ENCODE peak calls at places on chromosomes 7 and 10, in five cellular contexts. R is PC-3, D is cardiac fibroblast, P is progenitor cell of endocrine pancreas, T is fibroblast of villous mesenchyme. J is an unnamed sample.

GRCh38 chr10:126551197-126551596 is 119.3 kb downstream of the C10orf90 start:
- DNase-seq in D (no peak), T (no peak), R (no peak), P (no peak), J (no peak)

GRCh38 chr10:29160110-29160669 is 128.7 kb upstream of the LYZL1 start:
- DNase-seq in P (no peak), D (peak; percentile 58), R (peak; percentile 84), T (peak; percentile 84), J (no peak)

GRCh38 chr10:34194259-34194658 is 620.8 kb downstream of the PARD3 start:
- DNase-seq in P (no peak), R (no peak), D (peak; percentile 43), T (peak; percentile 96), J (no peak)

GRCh38 chr7:148050492-148051158 is 539.9 kb upstream of the C7orf33 start:
- DNase-seq in P (no peak), D (no peak), R (peak; percentile 25), T (no peak), J (no peak)

GRCh38 chr7:140677496-140677895 is 4.8 kb downstream of the ADCK2 start:
- DNase-seq in D (no peak), R (no peak), T (no peak), P (no peak), J (peak; percentile 4)

GRCh38 chr7:93601363-93601762 is 26.8 kb upstream of the CALCR start:
- DNase-seq in P (no peak), T (no peak), D (no peak), R (peak; percentile 19), J (no peak)

GRCh38 chr7:137535579-137535978 is 192.0 kb upstream of the PTN start:
- DNase-seq in R (no peak), T (no peak), D (no peak), P (no peak), J (no peak)

GRCh38 chr7:27745064-27745583 is 5.2 kb downstream of the TAX1BP1 start:
- DNase-seq in P (no peak), D (peak; percentile 89), R (peak; percentile 79), T (peak; percentile 76), J (no peak)

GRCh38 chr10:87862644-87863101 is 660 bp downstream of the KLLN start:
- DNase-seq in R (peak; percentile 34), D (no peak), P (no peak), T (no peak), J (no peak)

GRCh38 chr7:55212838-55213237 is 152.3 kb upstream of the LANCL2 start:
- DNase-seq in P (no peak), D (no peak), R (no peak), T (no peak), J (no peak)

GRCh38 chr7:109984726-109985125 is 1106.2 kb upstream of the LRRN3 start:
- DNase-seq in R (peak; percentile 26), D (no peak), T (no peak), P (no peak), J (no peak)

GRCh38 chr10:19168584-19168983 is 120.0 kb downstream of the MALRD1 start:
- DNase-seq in T (no peak), D (no peak), R (no peak), P (no peak), J (no peak)

GRCh38 chr7:26690135-26690534 is 174.3 kb downstream of the SKAP2 start:
- DNase-seq in R (no peak), D (no peak), T (no peak), P (no peak), J (no peak)

GRCh38 chr10:12916587-12916986 is 84.9 kb downstream of the CCDC3 start:
- DNase-seq in D (no peak), T (no peak), R (no peak), P (no peak), J (no peak)

GRCh38 chr7:75866129-75866496 is 12.7 kb upstream of the RHBDD2 start:
- DNase-seq in D (peak; percentile 41), T (peak; percentile 65), P (no peak), R (no peak), J (no peak)

GRCh38 chr7:107277331-107277730 is 108.5 kb downstream of the HBP1 start:
- DNase-seq in D (no peak), P (no peak), T (no peak), R (no peak), J (no peak)

GRCh38 chr10:9615179-9615578 is 1402.5 kb upstream of the CELF2 start:
- DNase-seq in R (no peak), D (no peak), P (no peak), T (no peak), J (no peak)

GRCh38 chr10:93819520-93819919 is 61.8 kb downstream of the LGI1 start:
- DNase-seq in P (no peak), T (no peak), D (no peak), R (no peak), J (no peak)

GRCh38 chr7:96675548-96675947 is 34.1 kb downstream of the SEM1 start:
- DNase-seq in D (peak; percentile 6), P (no peak), T (no peak), R (peak; percentile 8), J (no peak)

GRCh38 chr7:96676901-96677300 is 32.7 kb downstream of the SEM1 start:
- DNase-seq in P (no peak), T (no peak), R (no peak), D (no peak), J (no peak)

GRCh38 chr7:96685353-96685752 is 24.3 kb downstream of the SEM1 start:
- DNase-seq in P (no peak), T (no peak), D (no peak), R (no peak), J (no peak)

GRCh38 chr7:96674565-96674964 is 35.1 kb downstream of the SEM1 start:
- DNase-seq in D (peak; percentile 14), P (no peak), T (no peak), R (peak; percentile 15), J (no peak)

DNA sequence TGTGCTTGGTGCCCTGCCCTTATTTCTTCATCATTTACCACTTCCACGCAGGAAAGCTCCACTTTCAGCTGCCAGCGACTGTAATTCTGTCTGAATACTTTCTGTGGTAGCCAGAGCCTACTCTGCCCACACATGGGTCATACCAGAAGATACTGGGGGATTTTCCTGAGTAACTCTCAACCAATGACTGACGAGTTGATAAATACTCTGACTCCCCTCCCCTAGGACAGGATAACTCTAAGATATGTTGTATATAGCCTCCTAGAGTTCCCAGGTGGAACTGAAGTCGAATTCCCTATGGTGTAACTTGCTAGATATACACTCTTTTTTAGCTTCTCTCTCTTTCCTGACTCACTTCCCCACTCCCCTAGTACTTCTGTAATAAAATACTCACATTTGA is 29.8 kb downstream of the SEM1 start:
- DNase-seq in R (no peak), P (no peak), T (no peak), D (no peak), J (no peak)
- TF ChIP-seq CTCF in R (peak; percentile 17), P (no peak), T (no peak), D (no peak), J (no peak)

GRCh38 chr10:75314570-75314969 is 78.8 kb upstream of the COMTD1 start:
- DNase-seq in D (no peak), R (no peak), T (no peak), P (no peak), J (no peak)

DNA sequence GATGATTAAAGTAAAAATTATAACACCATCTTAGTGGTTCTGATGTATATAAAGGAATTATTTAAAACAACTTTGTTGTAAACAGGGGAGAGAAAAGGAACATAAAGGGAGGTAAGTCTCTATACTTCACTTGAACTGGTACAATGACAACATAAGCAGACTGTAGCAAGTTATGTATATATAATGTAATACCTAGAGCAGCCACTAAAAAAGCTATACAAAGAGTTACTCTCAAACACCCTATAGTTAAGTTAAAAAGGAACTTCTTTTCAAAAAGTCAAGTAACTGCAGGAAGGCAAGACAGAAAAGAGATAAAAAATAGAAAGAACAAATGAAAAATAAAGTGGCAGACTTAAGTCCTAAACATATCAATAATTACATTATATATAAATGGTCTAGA is 82.3 kb downstream of the ZNF503 start:
- DNase-seq in R (peak; percentile 39), T (no peak), D (no peak), P (no peak), J (no peak)
- TF ChIP-seq CTCF in R (peak; percentile 53), T (no peak), D (no peak), P (no peak), J (no peak)

GRCh38 chr10:123507298-123507697 is 158.9 kb upstream of the GPR26 start:
- DNase-seq in R (no peak), D (no peak), T (no peak), P (no peak), J (no peak)

GRCh38 chr10:123506455-123506854 is 159.7 kb upstream of the GPR26 start:
- DNase-seq in R (no peak), D (no peak), P (no peak), T (no peak), J (no peak)

GRCh38 chr10:123501148-123501547 is 165.0 kb upstream of the GPR26 start:
- DNase-seq in R (no peak), D (no peak), T (no peak), P (no peak), J (no peak)

GRCh38 chr10:123496996-123497660 is 169.0 kb upstream of the GPR26 start:
- DNase-seq in P (no peak), T (no peak), R (no peak), D (no peak), J (no peak)

GRCh38 chr10:123502983-123503382 is 163.2 kb upstream of the GPR26 start:
- DNase-seq in T (no peak), P (no peak), D (no peak), R (no peak), J (no peak)
- TF ChIP-seq CTCF in T (no peak), P (peak; percentile 34), D (no peak), R (peak; percentile 10), J (no peak)

GRCh38 chr7:116861717-116862116 is 670 bp upstream of the CAPZA2 start:
- DNase-seq in P (no peak), R (no peak), T (no peak), D (no peak), J (no peak)

GRCh38 chr7:116864084-116864483 is 1.7 kb downstream of the CAPZA2 start:
- DNase-seq in T (no peak), P (no peak), R (no peak), D (no peak), J (no peak)

GRCh38 chr7:116859323-116859722 is 3.1 kb upstream of the CAPZA2 start:
- DNase-seq in D (peak; percentile 78), T (peak; percentile 86), R (peak; percentile 73), P (no peak), J (no peak)

GRCh38 chr7:116863168-116863670 is 832 bp downstream of the CAPZA2 start:
- DNase-seq in D (peak; percentile 33), T (peak; percentile 39), P (peak; percentile 10), R (peak; percentile 12), J (no peak)

DNA sequence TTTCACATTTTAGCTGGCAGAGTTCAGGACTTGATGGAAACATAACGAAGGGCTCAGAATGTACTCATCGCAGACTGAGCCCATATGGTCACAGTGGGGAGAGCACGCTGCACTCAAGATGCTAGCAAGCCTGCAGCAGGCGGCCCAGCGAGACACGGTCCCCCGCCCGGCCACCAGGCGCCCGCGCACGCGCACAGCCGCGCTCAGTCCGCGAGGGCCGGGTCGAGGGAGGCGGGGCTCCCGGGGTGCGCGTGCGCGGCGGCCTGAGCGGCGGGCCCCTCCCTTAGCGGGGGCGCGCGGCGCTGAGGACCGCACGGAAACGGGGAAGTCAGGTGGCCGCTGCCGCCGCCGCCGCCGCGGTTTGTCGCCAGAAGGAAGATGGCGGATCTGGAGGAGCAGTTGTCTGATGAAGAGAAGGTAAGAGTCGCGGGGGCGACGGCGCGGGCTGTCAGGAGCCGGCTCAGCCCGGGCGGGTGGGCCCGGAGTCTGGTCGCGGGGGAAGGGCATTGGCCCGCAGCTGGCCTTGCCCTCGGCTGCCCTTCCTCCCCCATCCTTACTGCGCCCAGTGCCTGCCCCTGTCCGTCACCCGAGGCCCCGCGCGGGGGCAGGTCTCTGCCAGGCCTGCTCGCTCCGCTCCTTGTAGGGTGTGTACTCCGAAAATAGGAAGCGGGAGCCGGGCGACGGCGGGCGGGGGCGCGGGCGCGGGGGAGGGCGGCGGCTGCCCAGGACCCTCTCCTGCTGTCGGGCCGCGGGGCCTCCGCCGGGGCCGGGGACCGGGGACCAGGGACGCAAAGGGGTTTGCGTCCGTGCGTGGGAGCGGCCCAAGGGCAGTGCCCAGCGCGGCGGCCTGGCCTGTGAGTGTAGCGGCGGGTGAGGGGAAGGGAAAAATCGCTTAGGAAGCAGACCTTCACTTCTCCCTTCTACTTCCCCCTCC is at the start of gene CAPZA2:
- DNase-seq in R (peak; percentile 94), T (peak; percentile 91), P (peak; percentile 93), D (peak; percentile 94), J (peak; percentile 97)
- TF ChIP-seq CTCF in R (no peak), T (peak; percentile 33), P (peak; percentile 32), D (no peak), J (peak; percentile 58)

J was measured in chondrocyte.